ENCODE peak calls at places on chromosomes 16 and 17, in five cellular contexts. W is H1, F is HepG2, O is K562, B is GM12878. Y is an unnamed sample.

GRCh38 chr16:30458561-30459394 is 13.1 kb upstream of the SEPHS2 start:
- DNase-seq in B (peak), O (no peak), W (no peak), F (peak), Y (no peak)

GRCh38 chr16:58628845-58629680 is 563 bp downstream of the CNOT1 start:
- DNase-seq in W (peak), F (peak), B (peak), O (peak), Y (no peak)

GRCh38 chr16:11134722-11135121 is 121.3 kb downstream of the SOCS1 start:
- DNase-seq in F (no peak), W (no peak), B (no peak), O (no peak), Y (no peak)

GRCh38 chr16:88697831-88698693 is 8.1 kb downstream of the RNF166 start:
- DNase-seq in W (no peak), O (peak), B (no peak), F (no peak), Y (no peak)

GRCh38 chr17:73610331-73610911 is 33.8 kb downstream of the SDK2 start:
- DNase-seq in W (no peak), O (no peak), B (no peak), F (no peak), Y (no peak)

GRCh38 chr17:63700528-63701441 is 860 bp upstream of the LIMD2 start:
- DNase-seq in W (peak), O (no peak), F (no peak), B (no peak), Y (no peak)

GRCh38 chr16:66414891-66415290 is 12.2 kb upstream of the BEAN1 start:
- DNase-seq in W (no peak), B (no peak), O (no peak), F (no peak), Y (no peak)

GRCh38 chr17:77120866-77121265 is 19.9 kb upstream of the SEC14L1 start:
- DNase-seq in W (no peak), O (no peak), F (no peak), B (no peak), Y (no peak)

GRCh38 chr17:78623541-78623940 is 46.3 kb upstream of the DNAH17 start:
- DNase-seq in B (no peak), O (no peak), F (no peak), W (no peak), Y (no peak)

GRCh38 chr17:65434251-65434650 is 127.2 kb downstream of the AXIN2 start:
- DNase-seq in B (no peak), W (no peak), F (no peak), O (no peak), Y (no peak)

GRCh38 chr17:14919580-14920160 is 345.5 kb downstream of the PMP22 start:
- DNase-seq in B (no peak), F (no peak), O (no peak), W (no peak), Y (no peak)

GRCh38 chr16:27969574-27969973 is 93.9 kb downstream of the GSG1L start:
- DNase-seq in B (no peak), F (no peak), W (no peak), O (no peak), Y (no peak)

GRCh38 chr17:79923974-79924638 is 84.9 kb upstream of the CBX4 start:
- DNase-seq in F (peak), O (peak), B (no peak), W (peak), Y (peak)

GRCh38 chr17:32482568-32483320 is 4.0 kb upstream of the CDK5R1 start:
- DNase-seq in W (no peak), O (no peak), F (no peak), B (no peak), Y (no peak)

GRCh38 chr16:67841198-67841815 is 813 bp upstream of the THAP11 start:
- DNase-seq in F (no peak), B (no peak), W (no peak), O (peak), Y (no peak)

GRCh38 chr16:9364721-9365693 is 273.6 kb downstream of the HAPSTR1 start:
- DNase-seq in W (peak), O (no peak), B (no peak), F (peak), Y (no peak)

GRCh38 chr16:87496101-87496801 is 3.4 kb upstream of the ZCCHC14 start:
- DNase-seq in B (peak), F (no peak), O (no peak), W (no peak), Y (no peak)

GRCh38 chr16:57941016-57941656 is 29.8 kb downstream of the CNGB1 start:
- DNase-seq in B (no peak), W (no peak), F (no peak), O (no peak), Y (no peak)

DNA sequence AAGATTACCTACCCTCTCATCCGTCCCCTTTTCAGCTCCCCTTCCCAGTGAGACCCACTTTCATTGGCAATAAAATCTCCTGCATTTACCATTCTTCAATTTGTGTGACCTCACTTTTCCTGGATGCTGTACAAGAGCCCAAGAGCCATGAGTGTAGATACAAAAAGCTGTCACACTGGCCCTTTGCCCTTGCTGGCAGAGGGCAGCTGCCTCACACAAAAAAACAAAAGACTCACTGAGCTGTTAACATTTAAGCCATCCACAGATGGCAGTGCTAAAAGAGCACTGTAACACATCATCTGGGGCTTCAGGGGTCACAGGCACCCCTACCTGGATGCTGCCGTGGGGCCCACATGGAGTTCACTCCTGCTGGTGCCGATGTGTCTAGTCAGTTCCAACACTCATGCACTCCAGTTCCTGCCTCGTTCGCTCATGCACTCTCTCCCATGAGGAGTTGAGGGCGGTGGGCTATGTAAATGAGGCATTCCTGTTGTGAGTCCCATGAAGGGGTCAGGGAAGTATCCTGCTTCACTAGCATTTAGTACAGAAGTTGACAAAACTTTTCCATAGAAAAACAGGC is 123.1 kb downstream of the CA10 start:
- DNase-seq in F (no peak), B (no peak), W (no peak), O (no peak), Y (no peak)
- TF ChIP-seq SRF in F (no peak), B (no peak), W (no peak), O (no peak), Y (no peak)

DNA sequence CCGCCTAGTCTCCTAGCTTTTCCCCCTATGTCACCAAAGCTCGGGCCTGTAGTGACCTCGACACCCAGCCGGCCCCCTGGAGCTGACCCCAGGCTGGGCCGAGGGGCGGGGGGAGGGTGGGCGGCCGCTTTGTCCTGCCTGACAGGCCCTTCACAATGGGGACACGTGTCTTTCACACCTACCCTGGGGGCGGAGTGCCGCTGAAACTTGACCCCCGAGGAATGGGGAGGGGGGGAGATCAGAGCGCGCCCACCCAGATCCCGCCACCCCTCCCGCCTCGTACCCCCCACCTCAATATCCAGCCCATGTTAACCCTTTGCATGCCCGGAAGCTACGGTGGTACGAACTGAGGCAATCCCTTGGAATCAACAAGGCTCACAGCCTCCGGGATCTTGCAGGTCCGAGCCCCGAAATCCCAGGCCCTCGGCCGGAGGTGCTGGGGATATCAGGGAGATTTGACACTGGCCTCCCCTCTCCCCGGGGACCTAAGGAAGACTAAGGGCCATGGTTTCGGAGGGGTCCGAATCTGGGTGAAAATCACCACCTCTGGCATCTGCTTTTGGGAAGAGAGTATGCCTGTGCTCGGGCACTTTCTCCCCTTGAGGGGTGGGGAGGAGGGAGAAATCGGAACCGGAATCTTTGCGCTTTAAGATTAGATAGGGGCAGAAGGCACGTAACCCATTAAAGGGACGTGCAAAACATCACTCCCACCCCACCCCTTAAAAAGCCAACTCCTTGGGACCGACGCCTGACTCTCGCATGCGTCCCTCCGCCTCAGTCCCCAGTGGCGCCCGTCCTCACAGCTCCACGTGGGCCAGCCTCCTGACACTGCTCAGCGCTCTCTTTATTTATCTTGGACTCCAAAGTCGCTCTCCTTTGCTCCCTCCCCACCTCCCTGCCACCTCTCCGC is 2.6 kb downstream of the NOG start:
- DNase-seq in B (no peak), O (no peak), F (no peak), W (peak), Y (no peak)
- TF ChIP-seq SRF in B (no peak), O (no peak), F (no peak), W (no peak), Y (no peak)

DNA sequence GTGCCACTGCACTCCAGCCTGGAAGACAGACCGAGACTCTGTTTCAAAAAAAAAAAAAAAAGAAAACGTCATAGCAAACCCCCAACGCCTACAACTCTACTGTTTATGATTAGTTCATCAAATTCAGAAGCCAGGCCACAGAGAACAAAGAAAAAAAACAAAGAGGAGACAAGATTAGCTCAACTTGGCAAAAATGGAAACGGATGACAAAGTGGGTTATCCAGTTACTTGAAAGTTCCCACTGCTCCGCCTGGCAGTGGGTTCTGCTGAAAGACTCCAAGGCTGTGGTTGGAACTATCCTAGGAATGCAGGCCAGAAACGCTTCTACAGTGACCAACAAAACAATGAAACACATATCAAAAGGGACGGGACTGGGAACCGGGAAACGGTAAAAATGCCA is 53.1 kb downstream of the MRM3 start:
- DNase-seq in W (no peak), F (peak), O (no peak), B (no peak), Y (no peak)
- TF ChIP-seq SRF in W (no peak), F (no peak), O (no peak), B (no peak), Y (no peak)

DNA sequence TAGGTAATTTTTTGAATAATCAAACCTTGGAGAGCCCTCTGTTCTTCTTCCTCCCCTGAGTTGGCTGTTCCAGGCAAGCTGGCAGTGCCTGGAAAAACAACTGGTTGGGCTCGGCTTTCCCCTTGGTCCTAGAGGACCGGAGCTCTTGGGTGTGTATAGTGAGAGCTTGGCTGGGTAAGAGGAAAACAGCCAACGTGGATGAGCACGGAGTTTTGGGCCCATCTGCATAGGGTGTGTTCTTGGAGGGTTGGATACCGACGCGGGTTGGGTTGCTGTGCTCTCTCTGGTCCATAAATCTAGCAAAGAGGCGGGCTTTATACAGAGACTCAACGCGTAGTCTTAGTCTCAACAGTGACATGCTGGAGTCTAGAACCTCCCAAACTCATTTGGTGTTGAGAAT is 23.2 kb downstream of the ITGB3 start:
- DNase-seq in W (no peak), B (no peak), O (peak), F (peak), Y (no peak)
- TF ChIP-seq SRF in W (no peak), B (no peak), O (no peak), F (no peak), Y (no peak)

GRCh38 chr16:72836181-72836580 is 211.7 kb downstream of the ZFHX3 start:
- DNase-seq in W (no peak), B (no peak), F (no peak), O (no peak), Y (no peak)

GRCh38 chr16:72838999-72839398 is 208.9 kb downstream of the ZFHX3 start:
- DNase-seq in W (no peak), F (no peak), O (no peak), B (no peak), Y (no peak)

GRCh38 chr16:72835041-72835440 is 212.9 kb downstream of the ZFHX3 start:
- DNase-seq in F (no peak), O (no peak), B (no peak), W (no peak), Y (no peak)

GRCh38 chr16:72837846-72838661 is 209.9 kb downstream of the ZFHX3 start:
- DNase-seq in O (no peak), B (no peak), W (no peak), F (no peak), Y (no peak)

DNA sequence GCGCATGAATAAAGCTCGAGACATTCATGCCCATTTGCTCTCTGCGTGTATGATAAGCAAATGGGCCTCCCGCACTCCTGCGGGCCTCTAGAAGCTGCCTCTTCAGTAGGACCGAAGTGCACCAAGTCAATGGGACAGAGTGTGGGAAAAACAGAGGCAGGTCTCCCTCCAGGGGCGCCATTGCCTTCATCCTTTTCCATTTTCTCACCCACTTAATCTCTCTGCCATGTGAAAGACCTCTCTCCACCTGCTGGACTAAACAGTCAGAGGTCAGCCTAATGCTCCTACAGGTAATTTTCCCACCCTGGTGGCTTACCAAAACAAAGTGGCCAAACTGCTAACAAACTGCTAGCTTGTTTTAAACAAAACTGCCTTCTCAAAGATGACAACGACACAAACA is 210.9 kb downstream of the ZFHX3 start:
- DNase-seq in F (peak), O (peak), W (no peak), B (no peak), Y (no peak)
- TF ChIP-seq SRF in F (no peak), O (no peak), W (no peak), B (no peak), Y (no peak)